ENCODE peak calls at places on chromosomes 4 and X, in six cellular contexts. P, F, H, I, V and X are unnamed samples.

GRCh38 chrX:54551801-54552200 is 21.8 kb downstream of the GNL3L start:
- DNase-seq in V (no peak), I (no peak), P (no peak), H (no peak), F (no peak), X (no peak)

GRCh38 chrX:74389016-74389415 is 32.3 kb upstream of the SLC16A2 start:
- DNase-seq in P (no peak), V (no peak), F (no peak), I (no peak), H (no peak), X (no peak)

GRCh38 chr4:184536070-184536880 is 61.9 kb upstream of the IRF2 start:
- DNase-seq in I (no peak), H (no peak), F (no peak), V (no peak), P (no peak), X (no peak)

GRCh38 chr4:83387922-83388676 is 53.5 kb upstream of the HPSE start:
- DNase-seq in P (no peak), F (no peak), V (no peak), H (no peak), I (no peak), X (no peak)

GRCh38 chr4:143186634-143187033 is 1.9 kb downstream of the USP38 start:
- DNase-seq in F (no peak), H (no peak), I (no peak), P (no peak), V (no peak), X (no peak)

GRCh38 chr4:54497947-54498346 is 159.8 kb upstream of the KIT start:
- DNase-seq in H (no peak), I (no peak), V (no peak), F (no peak), P (no peak), X (no peak)

GRCh38 chr4:2651998-2652397 is 104.1 kb downstream of the TNIP2 start:
- DNase-seq in P (no peak), F (no peak), H (no peak), V (no peak), I (no peak), X (no peak)

GRCh38 chrX:80876877-80877276 is 67.2 kb upstream of the BRWD3 start:
- DNase-seq in V (no peak), P (peak; percentile 22), F (no peak), I (peak; percentile 29), H (no peak), X (peak; percentile 22)

GRCh38 chrX:9483376-9483775 is 18.5 kb downstream of the TBL1X start:
- DNase-seq in V (no peak), I (no peak), P (no peak), F (no peak), H (no peak), X (no peak)